ENCODE peak calls at places on chromosomes 6 and 20, in ten cellular contexts. One of them, this sample, is unnamed.

GRCh38 chr6:36841756-36842155 is 2.5 kb upstream of the CPNE5 start:
- DNase-seq in upper lobe of left lung: no peak
- DNase-seq in cardiac fibroblast: no peak
- DNase-seq in A549: no peak
- DNase-seq in activated CD8-positive, alpha-beta memory T cell treated with anti-CD3 and anti-CD28 coated beads for 4 hours: no peak
- DNase-seq in NCI-H748 treated with DMSO at 0.1 percent for 48 hours: no peak
- DNase-seq in neural crest cell: no peak
- DNase-seq in WTC11: no peak
- DNase-seq in COR-L47: no peak
- DNase-seq in RWPE1: no peak
- DNase-seq in this sample: no peak

GRCh38 chr6:81697564-81697963 is 54.9 kb downstream of the TENT5A start:
- DNase-seq in upper lobe of left lung: no peak
- DNase-seq in cardiac fibroblast: peak; percentile 63
- DNase-seq in A549: no peak
- DNase-seq in activated CD8-positive, alpha-beta memory T cell treated with anti-CD3 and anti-CD28 coated beads for 4 hours: no peak
- DNase-seq in NCI-H748 treated with DMSO at 0.1 percent for 48 hours: no peak
- DNase-seq in neural crest cell: no peak
- DNase-seq in WTC11: no peak
- DNase-seq in COR-L47: no peak
- DNase-seq in RWPE1: no peak
- DNase-seq in this sample: peak; percentile 2

GRCh38 chr6:17242087-17242486 is 39.1 kb upstream of the RBM24 start:
- DNase-seq in upper lobe of left lung: no peak
- DNase-seq in cardiac fibroblast: no peak
- DNase-seq in A549: no peak
- DNase-seq in activated CD8-positive, alpha-beta memory T cell treated with anti-CD3 and anti-CD28 coated beads for 4 hours: no peak
- DNase-seq in NCI-H748 treated with DMSO at 0.1 percent for 48 hours: no peak
- DNase-seq in neural crest cell: no peak
- DNase-seq in WTC11: no peak
- DNase-seq in COR-L47: no peak
- DNase-seq in RWPE1: no peak
- DNase-seq in this sample: no peak

GRCh38 chr20:1844723-1845523 is 50.3 kb upstream of the SIRPA start:
- DNase-seq in upper lobe of left lung: peak; percentile 69
- DNase-seq in cardiac fibroblast: peak; percentile 40
- DNase-seq in A549: no peak
- DNase-seq in activated CD8-positive, alpha-beta memory T cell treated with anti-CD3 and anti-CD28 coated beads for 4 hours: no peak
- DNase-seq in NCI-H748 treated with DMSO at 0.1 percent for 48 hours: no peak
- DNase-seq in neural crest cell: no peak
- DNase-seq in WTC11: no peak
- DNase-seq in COR-L47: no peak
- DNase-seq in RWPE1: no peak
- DNase-seq in this sample: no peak

GRCh38 chr20:63128367-63128766 is 87.6 kb downstream of the YTHDF1 start:
- DNase-seq in upper lobe of left lung: peak; percentile 14
- DNase-seq in cardiac fibroblast: no peak
- DNase-seq in A549: no peak
- DNase-seq in activated CD8-positive, alpha-beta memory T cell treated with anti-CD3 and anti-CD28 coated beads for 4 hours: no peak
- DNase-seq in NCI-H748 treated with DMSO at 0.1 percent for 48 hours: no peak
- DNase-seq in neural crest cell: no peak
- DNase-seq in WTC11: peak; percentile 10
- DNase-seq in COR-L47: no peak
- DNase-seq in RWPE1: no peak
- DNase-seq in this sample: no peak

GRCh38 chr20:61786230-61786629 is 279.5 kb downstream of the TAF4 start:
- DNase-seq in upper lobe of left lung: no peak
- DNase-seq in cardiac fibroblast: no peak
- DNase-seq in A549: no peak
- DNase-seq in activated CD8-positive, alpha-beta memory T cell treated with anti-CD3 and anti-CD28 coated beads for 4 hours: no peak
- DNase-seq in NCI-H748 treated with DMSO at 0.1 percent for 48 hours: no peak
- DNase-seq in neural crest cell: no peak
- DNase-seq in WTC11: no peak
- DNase-seq in COR-L47: no peak
- DNase-seq in RWPE1: no peak
- DNase-seq in this sample: peak; percentile 69

GRCh38 chr6:49539102-49539501 is 11.4 kb upstream of the C6orf141 start:
- DNase-seq in upper lobe of left lung: no peak
- DNase-seq in cardiac fibroblast: no peak
- DNase-seq in A549: no peak
- DNase-seq in activated CD8-positive, alpha-beta memory T cell treated with anti-CD3 and anti-CD28 coated beads for 4 hours: no peak
- DNase-seq in NCI-H748 treated with DMSO at 0.1 percent for 48 hours: no peak
- DNase-seq in neural crest cell: no peak
- DNase-seq in WTC11: no peak
- DNase-seq in COR-L47: no peak
- DNase-seq in RWPE1: no peak
- DNase-seq in this sample: no peak

GRCh38 chr6:18147160-18147559 is 7.7 kb downstream of the TPMT start:
- DNase-seq in upper lobe of left lung: no peak
- DNase-seq in cardiac fibroblast: peak; percentile 67
- DNase-seq in A549: no peak
- DNase-seq in activated CD8-positive, alpha-beta memory T cell treated with anti-CD3 and anti-CD28 coated beads for 4 hours: no peak
- DNase-seq in NCI-H748 treated with DMSO at 0.1 percent for 48 hours: no peak
- DNase-seq in neural crest cell: no peak
- DNase-seq in WTC11: no peak
- DNase-seq in COR-L47: no peak
- DNase-seq in RWPE1: peak; percentile 36
- DNase-seq in this sample: no peak

GRCh38 chr20:58754584-58754983 is 62.0 kb downstream of the NPEPL1 start:
- DNase-seq in upper lobe of left lung: no peak
- DNase-seq in cardiac fibroblast: no peak
- DNase-seq in A549: no peak
- DNase-seq in activated CD8-positive, alpha-beta memory T cell treated with anti-CD3 and anti-CD28 coated beads for 4 hours: no peak
- DNase-seq in NCI-H748 treated with DMSO at 0.1 percent for 48 hours: no peak
- DNase-seq in neural crest cell: no peak
- DNase-seq in WTC11: no peak
- DNase-seq in COR-L47: no peak
- DNase-seq in RWPE1: no peak
- DNase-seq in this sample: no peak

GRCh38 chr20:56359212-56360132 is 698 bp downstream of the FAM210B start:
- DNase-seq in upper lobe of left lung: peak; percentile 38
- DNase-seq in cardiac fibroblast: peak; percentile 74
- DNase-seq in A549: peak; percentile 48
- DNase-seq in activated CD8-positive, alpha-beta memory T cell treated with anti-CD3 and anti-CD28 coated beads for 4 hours: no peak
- DNase-seq in NCI-H748 treated with DMSO at 0.1 percent for 48 hours: no peak
- DNase-seq in neural crest cell: peak; percentile 54
- DNase-seq in WTC11: peak; percentile 27
- DNase-seq in COR-L47: peak; percentile 52
- DNase-seq in RWPE1: peak; percentile 85
- DNase-seq in this sample: peak; percentile 83

GRCh38 chr20:6101346-6101745 is 21.5 kb downstream of the FERMT1 start:
- DNase-seq in upper lobe of left lung: no peak
- DNase-seq in cardiac fibroblast: no peak
- DNase-seq in A549: no peak
- DNase-seq in activated CD8-positive, alpha-beta memory T cell treated with anti-CD3 and anti-CD28 coated beads for 4 hours: no peak
- DNase-seq in NCI-H748 treated with DMSO at 0.1 percent for 48 hours: no peak
- DNase-seq in neural crest cell: no peak
- DNase-seq in WTC11: no peak
- DNase-seq in COR-L47: no peak
- DNase-seq in RWPE1: no peak
- DNase-seq in this sample: no peak

GRCh38 chr20:21396921-21397340 is 395 bp downstream of the NKX2-4 start:
- DNase-seq in upper lobe of left lung: no peak
- DNase-seq in cardiac fibroblast: no peak
- DNase-seq in A549: no peak
- DNase-seq in activated CD8-positive, alpha-beta memory T cell treated with anti-CD3 and anti-CD28 coated beads for 4 hours: no peak
- DNase-seq in NCI-H748 treated with DMSO at 0.1 percent for 48 hours: no peak
- DNase-seq in neural crest cell: no peak
- DNase-seq in WTC11: peak; percentile 36
- DNase-seq in COR-L47: peak; percentile 29
- DNase-seq in RWPE1: no peak
- DNase-seq in this sample: peak; percentile 47

GRCh38 chr6:145214570-145214969 is 520.8 kb downstream of the EPM2A start:
- DNase-seq in upper lobe of left lung: no peak
- DNase-seq in cardiac fibroblast: peak; percentile 63
- DNase-seq in A549: peak; percentile 13
- DNase-seq in activated CD8-positive, alpha-beta memory T cell treated with anti-CD3 and anti-CD28 coated beads for 4 hours: no peak
- DNase-seq in NCI-H748 treated with DMSO at 0.1 percent for 48 hours: no peak
- DNase-seq in neural crest cell: no peak
- DNase-seq in WTC11: no peak
- DNase-seq in COR-L47: peak; percentile 5
- DNase-seq in RWPE1: peak; percentile 14
- DNase-seq in this sample: peak; percentile 24

GRCh38 chr6:151161363-151161762 is 78.4 kb upstream of the AKAP12 start:
- DNase-seq in upper lobe of left lung: no peak
- DNase-seq in cardiac fibroblast: no peak
- DNase-seq in A549: no peak
- DNase-seq in activated CD8-positive, alpha-beta memory T cell treated with anti-CD3 and anti-CD28 coated beads for 4 hours: no peak
- DNase-seq in NCI-H748 treated with DMSO at 0.1 percent for 48 hours: no peak
- DNase-seq in neural crest cell: peak; percentile 23
- DNase-seq in WTC11: no peak
- DNase-seq in COR-L47: no peak
- DNase-seq in RWPE1: no peak
- DNase-seq in this sample: no peak

GRCh38 chr6:7146079-7146828 is 38.5 kb downstream of the RREB1 start:
- DNase-seq in upper lobe of left lung: peak; percentile 84
- DNase-seq in cardiac fibroblast: peak; percentile 78
- DNase-seq in A549: no peak
- DNase-seq in activated CD8-positive, alpha-beta memory T cell treated with anti-CD3 and anti-CD28 coated beads for 4 hours: no peak
- DNase-seq in NCI-H748 treated with DMSO at 0.1 percent for 48 hours: no peak
- DNase-seq in neural crest cell: no peak
- DNase-seq in WTC11: no peak
- DNase-seq in COR-L47: no peak
- DNase-seq in RWPE1: no peak
- DNase-seq in this sample: peak; percentile 51

GRCh38 chr6:139903411-139904157 is 529.1 kb upstream of the CITED2 start:
- DNase-seq in upper lobe of left lung: no peak
- DNase-seq in cardiac fibroblast: no peak
- DNase-seq in A549: no peak
- DNase-seq in activated CD8-positive, alpha-beta memory T cell treated with anti-CD3 and anti-CD28 coated beads for 4 hours: no peak
- DNase-seq in NCI-H748 treated with DMSO at 0.1 percent for 48 hours: no peak
- DNase-seq in neural crest cell: no peak
- DNase-seq in WTC11: no peak
- DNase-seq in COR-L47: no peak
- DNase-seq in RWPE1: no peak
- DNase-seq in this sample: no peak

GRCh38 chr6:126195625-126196236 is 144.2 kb upstream of the CENPW start:
- DNase-seq in upper lobe of left lung: no peak
- DNase-seq in cardiac fibroblast: no peak
- DNase-seq in A549: no peak
- DNase-seq in activated CD8-positive, alpha-beta memory T cell treated with anti-CD3 and anti-CD28 coated beads for 4 hours: no peak
- DNase-seq in NCI-H748 treated with DMSO at 0.1 percent for 48 hours: no peak
- DNase-seq in neural crest cell: no peak
- DNase-seq in WTC11: no peak
- DNase-seq in COR-L47: no peak
- DNase-seq in RWPE1: no peak
- DNase-seq in this sample: no peak

GRCh38 chr6:39335780-39336541 is 13.5 kb upstream of the KCNK16 start:
- DNase-seq in upper lobe of left lung: no peak
- DNase-seq in cardiac fibroblast: no peak
- DNase-seq in A549: no peak
- DNase-seq in activated CD8-positive, alpha-beta memory T cell treated with anti-CD3 and anti-CD28 coated beads for 4 hours: no peak
- DNase-seq in NCI-H748 treated with DMSO at 0.1 percent for 48 hours: no peak
- DNase-seq in neural crest cell: no peak
- DNase-seq in WTC11: no peak
- DNase-seq in COR-L47: no peak
- DNase-seq in RWPE1: no peak
- DNase-seq in this sample: no peak

GRCh38 chr6:16130932-16131387 is 2.1 kb downstream of the MYLIP start:
- DNase-seq in upper lobe of left lung: peak; percentile 80
- DNase-seq in cardiac fibroblast: peak; percentile 78
- DNase-seq in A549: peak; percentile 67
- DNase-seq in activated CD8-positive, alpha-beta memory T cell treated with anti-CD3 and anti-CD28 coated beads for 4 hours: peak; percentile 25
- DNase-seq in NCI-H748 treated with DMSO at 0.1 percent for 48 hours: peak; percentile 64
- DNase-seq in neural crest cell: no peak
- DNase-seq in WTC11: no peak
- DNase-seq in COR-L47: no peak
- DNase-seq in RWPE1: peak; percentile 49
- DNase-seq in this sample: peak; percentile 64

GRCh38 chr6:32982084-32982701 is 13.8 kb downstream of the BRD2 start:
- DNase-seq in upper lobe of left lung: no peak
- DNase-seq in cardiac fibroblast: peak; percentile 31
- DNase-seq in A549: no peak
- DNase-seq in activated CD8-positive, alpha-beta memory T cell treated with anti-CD3 and anti-CD28 coated beads for 4 hours: no peak
- DNase-seq in NCI-H748 treated with DMSO at 0.1 percent for 48 hours: peak; percentile 49
- DNase-seq in neural crest cell: no peak
- DNase-seq in WTC11: no peak
- DNase-seq in COR-L47: no peak
- DNase-seq in RWPE1: no peak
- DNase-seq in this sample: no peak

GRCh38 chr6:133632206-133632605 is 256.7 kb upstream of the TCF21 start:
- DNase-seq in upper lobe of left lung: no peak
- DNase-seq in cardiac fibroblast: peak; percentile 79
- DNase-seq in A549: peak; percentile 32
- DNase-seq in activated CD8-positive, alpha-beta memory T cell treated with anti-CD3 and anti-CD28 coated beads for 4 hours: no peak
- DNase-seq in NCI-H748 treated with DMSO at 0.1 percent for 48 hours: no peak
- DNase-seq in neural crest cell: no peak
- DNase-seq in WTC11: no peak
- DNase-seq in COR-L47: no peak
- DNase-seq in RWPE1: no peak
- DNase-seq in this sample: no peak

GRCh38 chr20:48824830-48825550 is 2.8 kb downstream of the PREX1 start:
- DNase-seq in upper lobe of left lung: no peak
- DNase-seq in cardiac fibroblast: no peak
- DNase-seq in A549: no peak
- DNase-seq in activated CD8-positive, alpha-beta memory T cell treated with anti-CD3 and anti-CD28 coated beads for 4 hours: no peak
- DNase-seq in NCI-H748 treated with DMSO at 0.1 percent for 48 hours: no peak
- DNase-seq in neural crest cell: no peak
- DNase-seq in WTC11: no peak
- DNase-seq in COR-L47: no peak
- DNase-seq in RWPE1: no peak
- DNase-seq in this sample: peak; percentile 38

GRCh38 chr20:18904624-18905023 is 91.0 kb downstream of the SCP2D1 start:
- DNase-seq in upper lobe of left lung: no peak
- DNase-seq in cardiac fibroblast: peak; percentile 5
- DNase-seq in A549: peak; percentile 32
- DNase-seq in activated CD8-positive, alpha-beta memory T cell treated with anti-CD3 and anti-CD28 coated beads for 4 hours: no peak
- DNase-seq in NCI-H748 treated with DMSO at 0.1 percent for 48 hours: no peak
- DNase-seq in neural crest cell: no peak
- DNase-seq in WTC11: peak; percentile 13
- DNase-seq in COR-L47: peak; percentile 20
- DNase-seq in RWPE1: peak; percentile 12
- DNase-seq in this sample: peak; percentile 19

GRCh38 chr6:3449321-3449720 is 7.5 kb downstream of the SLC22A23 start:
- DNase-seq in upper lobe of left lung: no peak
- DNase-seq in cardiac fibroblast: no peak
- DNase-seq in A549: no peak
- DNase-seq in activated CD8-positive, alpha-beta memory T cell treated with anti-CD3 and anti-CD28 coated beads for 4 hours: no peak
- DNase-seq in NCI-H748 treated with DMSO at 0.1 percent for 48 hours: no peak
- DNase-seq in neural crest cell: no peak
- DNase-seq in WTC11: no peak
- DNase-seq in COR-L47: no peak
- DNase-seq in RWPE1: no peak
- DNase-seq in this sample: no peak

GRCh38 chr6:33271098-33271607 is 523 bp downstream of the VPS52 start:
- DNase-seq in upper lobe of left lung: no peak
- DNase-seq in cardiac fibroblast: no peak
- DNase-seq in A549: no peak
- DNase-seq in activated CD8-positive, alpha-beta memory T cell treated with anti-CD3 and anti-CD28 coated beads for 4 hours: no peak
- DNase-seq in NCI-H748 treated with DMSO at 0.1 percent for 48 hours: no peak
- DNase-seq in neural crest cell: no peak
- DNase-seq in WTC11: no peak
- DNase-seq in COR-L47: no peak
- DNase-seq in RWPE1: no peak
- DNase-seq in this sample: no peak

GRCh38 chr6:89187504-89187903 is 29.7 kb downstream of the GABRR1 start:
- DNase-seq in upper lobe of left lung: no peak
- DNase-seq in cardiac fibroblast: no peak
- DNase-seq in A549: no peak
- DNase-seq in activated CD8-positive, alpha-beta memory T cell treated with anti-CD3 and anti-CD28 coated beads for 4 hours: no peak
- DNase-seq in NCI-H748 treated with DMSO at 0.1 percent for 48 hours: no peak
- DNase-seq in neural crest cell: no peak
- DNase-seq in WTC11: no peak
- DNase-seq in COR-L47: no peak
- DNase-seq in RWPE1: no peak
- DNase-seq in this sample: no peak

GRCh38 chr6:111087106-111087835 is at the start of gene SLC16A10:
- DNase-seq in upper lobe of left lung: peak; percentile 84
- DNase-seq in cardiac fibroblast: peak; percentile 8
- DNase-seq in A549: peak; percentile 22
- DNase-seq in activated CD8-positive, alpha-beta memory T cell treated with anti-CD3 and anti-CD28 coated beads for 4 hours: peak; percentile 64
- DNase-seq in NCI-H748 treated with DMSO at 0.1 percent for 48 hours: peak; percentile 67
- DNase-seq in neural crest cell: peak; percentile 62
- DNase-seq in WTC11: peak; percentile 82
- DNase-seq in COR-L47: peak; percentile 50
- DNase-seq in RWPE1: peak; percentile 44
- DNase-seq in this sample: peak; percentile 90

This sample was measured in retina.